ENCODE peak calls at places on chromosomes 13 and 19, in four cellular contexts. One of them, this sample, is unnamed. For H3K9me3 and H3K4me1, the result is how much of the 10 kb centered on the place peaks cover.

GRCh38 chr13:42548731-42549554 is 25.0 kb upstream of the TNFSF11 start:
- DNase-seq in A549: no peak
- DNase-seq in mucosa of descending colon: peak
- DNase-seq in GM23248: no peak
- DNase-seq in this sample: no peak

GRCh38 chr13:109770436-109770835 is 15.9 kb downstream of the IRS2 start:
- DNase-seq in GM23248: no peak
- DNase-seq in mucosa of descending colon: no peak
- DNase-seq in A549: no peak
- DNase-seq in this sample: no peak

GRCh38 chr13:66855110-66855509 is 375.0 kb downstream of the PCDH9 start:
- DNase-seq in GM23248: no peak
- DNase-seq in A549: no peak
- DNase-seq in mucosa of descending colon: no peak
- DNase-seq in this sample: no peak

GRCh38 chr13:114124921-114125320 is 7.5 kb downstream of the RASA3 start:
- DNase-seq in mucosa of descending colon: no peak
- DNase-seq in GM23248: peak
- DNase-seq in A549: no peak
- DNase-seq in this sample: peak

GRCh38 chr19:13882419-13882795 is 5.5 kb downstream of the NANOS3 start:
- DNase-seq in mucosa of descending colon: no peak
- DNase-seq in GM23248: no peak
- DNase-seq in A549: no peak
- DNase-seq in this sample: no peak

GRCh38 chr13:30998548-30999140 is 66.2 kb downstream of the TEX26 start:
- DNase-seq in mucosa of descending colon: no peak
- DNase-seq in A549: no peak
- DNase-seq in GM23248: peak
- DNase-seq in this sample: no peak

GRCh38 chr13:41049480-41049879 is 11.8 kb upstream of the WBP4 start:
- DNase-seq in GM23248: peak
- DNase-seq in mucosa of descending colon: no peak
- DNase-seq in A549: no peak
- DNase-seq in this sample: no peak

GRCh38 chr19:29645911-29646310 is 19.4 kb upstream of the PLEKHF1 start:
- DNase-seq in mucosa of descending colon: no peak
- DNase-seq in GM23248: peak
- DNase-seq in A549: no peak
- DNase-seq in this sample: no peak

DNA sequence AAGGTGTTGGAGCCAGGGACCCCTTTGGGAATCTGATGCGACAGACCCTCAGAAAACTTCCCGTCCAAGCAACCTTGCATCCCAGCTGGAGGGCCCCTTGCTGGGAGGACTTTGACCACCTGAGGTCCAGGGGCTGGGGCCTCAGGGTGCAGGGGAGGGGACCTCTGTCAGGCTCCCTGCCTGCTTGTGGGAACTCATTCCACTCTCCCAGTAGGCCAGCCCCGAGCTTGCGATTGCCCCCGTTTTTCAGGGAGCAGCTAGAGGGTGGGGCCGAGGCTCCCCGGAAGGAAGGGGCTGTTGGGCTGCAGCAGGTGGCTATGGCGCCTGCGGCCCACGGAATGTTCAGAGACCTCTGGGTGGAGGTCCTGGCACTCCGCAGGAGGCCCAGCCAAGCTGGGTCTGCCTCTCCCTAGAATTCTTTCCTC is 2.8 kb downstream of the GNA11 start:
- DNase-seq in GM23248: no peak
- DNase-seq in A549: no peak
- DNase-seq in mucosa of descending colon: no peak
- DNase-seq in this sample: no peak
- H3K4me3 ChIP-seq in GM23248: peak
- H3K4me3 ChIP-seq in A549: no peak
- H3K4me3 ChIP-seq in mucosa of descending colon: no peak
- H3K4me3 ChIP-seq in this sample: no peak

DNA sequence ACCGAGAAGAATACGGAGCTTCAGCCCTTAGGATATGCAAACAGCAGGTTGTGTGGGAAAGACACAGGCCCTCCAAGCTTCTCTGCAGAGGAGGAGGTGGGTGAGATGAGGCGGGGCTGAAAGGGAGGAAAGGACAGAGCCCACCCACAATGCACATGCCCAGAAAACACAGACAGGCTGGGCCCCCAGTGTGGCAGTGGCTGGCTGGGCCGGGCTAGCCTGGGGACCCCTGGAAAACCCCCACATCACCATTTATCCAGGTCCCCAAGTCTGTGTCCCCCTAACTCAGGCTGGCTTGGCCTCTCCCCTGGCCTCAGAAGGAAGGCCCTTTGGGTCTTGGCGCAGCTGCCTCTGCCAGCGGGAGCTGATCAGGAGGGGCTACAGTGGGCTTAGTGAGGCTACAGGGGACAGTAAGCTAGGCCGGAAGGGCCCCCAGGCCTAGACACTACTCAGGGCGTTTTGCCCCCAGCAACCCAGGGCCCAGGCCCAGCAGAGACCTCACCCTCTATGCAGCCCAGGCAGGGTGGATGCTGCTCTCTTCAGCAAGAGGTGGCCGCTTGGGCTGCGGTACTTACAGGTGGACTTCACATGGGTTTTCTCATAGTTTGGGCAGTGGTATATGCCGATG is 119.5 kb downstream of the TUBA3C start:
- DNase-seq in mucosa of descending colon: no peak
- DNase-seq in A549: no peak
- DNase-seq in GM23248: no peak
- DNase-seq in this sample: no peak
- H3K9me3 ChIP-seq in mucosa of descending colon: half or more
- H3K9me3 ChIP-seq in A549: under half
- H3K9me3 ChIP-seq in GM23248: under half
- H3K9me3 ChIP-seq in this sample: under half

GRCh38 chr19:4371898-4372629 is 28.3 kb downstream of the SH3GL1 start:
- DNase-seq in GM23248: no peak
- DNase-seq in mucosa of descending colon: no peak
- DNase-seq in A549: no peak
- DNase-seq in this sample: no peak

GRCh38 chr19:4370418-4371041 is 27.2 kb downstream of the MPND start:
- DNase-seq in A549: no peak
- DNase-seq in mucosa of descending colon: no peak
- DNase-seq in GM23248: no peak
- DNase-seq in this sample: no peak

GRCh38 chr19:4369888-4370260 is 26.5 kb downstream of the MPND start:
- DNase-seq in mucosa of descending colon: peak
- DNase-seq in GM23248: no peak
- DNase-seq in A549: no peak
- DNase-seq in this sample: peak

GRCh38 chr19:4372630-4373367 is 27.5 kb downstream of the SH3GL1 start:
- DNase-seq in mucosa of descending colon: no peak
- DNase-seq in A549: no peak
- DNase-seq in GM23248: no peak
- DNase-seq in this sample: no peak

DNA sequence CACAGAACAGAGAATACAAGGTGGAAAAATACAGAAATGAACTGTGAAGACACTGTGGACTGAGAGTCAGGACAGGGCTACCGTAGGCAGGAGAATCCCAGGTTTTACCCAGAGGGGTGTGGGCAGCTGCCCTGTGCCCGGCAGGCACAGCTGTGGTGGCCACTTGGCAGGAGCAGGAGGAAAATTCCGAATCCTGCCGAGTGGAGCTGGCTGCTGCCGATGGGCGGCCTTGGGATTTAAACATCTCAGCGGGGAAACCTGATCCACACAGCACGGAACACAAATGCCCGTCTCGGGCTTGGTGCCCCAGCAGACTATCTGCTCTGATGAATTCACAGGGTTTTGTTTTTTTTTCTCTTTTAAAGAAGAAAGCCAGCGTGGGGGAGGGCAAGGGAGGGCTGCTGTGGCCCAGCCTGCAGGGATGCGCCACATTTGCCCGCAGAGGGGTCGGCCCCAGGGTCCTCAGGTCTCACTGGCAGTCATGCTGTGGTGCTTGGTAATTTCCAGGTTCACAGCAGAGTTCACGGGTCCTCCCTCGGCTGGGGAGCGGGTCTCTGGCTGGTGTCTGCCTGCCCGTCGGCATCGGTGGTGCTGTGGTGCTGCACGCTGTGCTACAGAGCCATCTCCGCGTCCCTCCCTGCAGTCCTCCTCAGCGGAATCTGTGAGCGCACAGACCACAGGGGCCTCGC is 28.0 kb downstream of the MPND start:
- DNase-seq in A549: no peak
- DNase-seq in GM23248: no peak
- DNase-seq in mucosa of descending colon: no peak
- DNase-seq in this sample: no peak
- H3K4me1 ChIP-seq in A549: under half
- H3K4me1 ChIP-seq in GM23248: half or more
- H3K4me1 ChIP-seq in mucosa of descending colon: half or more
- H3K4me1 ChIP-seq in this sample: under half

GRCh38 chr13:111233080-111233479 is 87.4 kb upstream of the TEX29 start:
- DNase-seq in GM23248: no peak
- DNase-seq in A549: no peak
- DNase-seq in mucosa of descending colon: no peak
- DNase-seq in this sample: no peak
- H3K4me3 ChIP-seq in GM23248: no peak
- H3K4me3 ChIP-seq in A549: no peak
- H3K4me3 ChIP-seq in mucosa of descending colon: no peak
- H3K4me3 ChIP-seq in this sample: no peak

DNA sequence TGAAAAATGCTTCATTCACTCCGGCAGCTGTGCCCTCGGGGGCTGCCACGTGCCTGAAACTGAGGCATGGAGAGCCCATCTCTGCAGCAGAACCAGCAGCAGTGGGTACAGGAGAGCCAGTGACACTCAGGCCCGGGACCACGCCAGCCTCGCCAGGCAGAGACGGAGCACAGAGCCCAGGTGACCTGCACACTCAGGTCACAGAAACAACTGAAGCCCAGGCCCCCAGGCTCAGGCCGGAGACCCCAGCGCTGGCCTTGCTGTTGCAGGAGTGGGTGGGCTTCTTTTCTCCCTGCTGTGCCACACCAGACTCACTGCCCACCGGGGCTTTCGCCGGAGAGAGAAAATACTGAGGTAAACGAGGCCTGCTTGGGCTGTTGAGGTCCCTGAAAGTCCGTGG is 117.3 kb downstream of the SOX1 start:
- DNase-seq in A549: no peak
- DNase-seq in mucosa of descending colon: no peak
- DNase-seq in GM23248: no peak
- DNase-seq in this sample: no peak
- H3K9me3 ChIP-seq in A549: under half
- H3K9me3 ChIP-seq in mucosa of descending colon: under half
- H3K9me3 ChIP-seq in GM23248: under half
- H3K9me3 ChIP-seq in this sample: under half

GRCh38 chr13:98300956-98301641 is 124.0 kb upstream of the RNF113B start:
- DNase-seq in GM23248: peak
- DNase-seq in mucosa of descending colon: no peak
- DNase-seq in A549: no peak
- DNase-seq in this sample: no peak
- H3K4me1 ChIP-seq in GM23248: under half
- H3K4me1 ChIP-seq in mucosa of descending colon: under half
- H3K4me1 ChIP-seq in A549: under half
- H3K4me1 ChIP-seq in this sample: under half

This sample was measured in naive thymus-derived CD4-positive, alpha-beta T cell.